ENCODE peak calls at places on chromosomes 12 and 14, in six cellular contexts. One of them, this sample, is unnamed.
A peak's percentile ranks its signal among the peaks of the same experiment; 100 is the strongest.

GRCh38 chr12:55931317-55931779 is 386 bp downstream of the DGKA start:
- DNase-seq in MCF 10A: peak; percentile 49
- DNase-seq in left colon: peak; percentile 42
- DNase-seq in COR-L47: no peak
- DNase-seq in NCI-H2081: no peak
- DNase-seq in amygdala: peak; percentile 51
- DNase-seq in this sample: no peak

GRCh38 chr14:61569308-61569707 is 126.0 kb upstream of the HIF1A start:
- DNase-seq in left colon: no peak
- DNase-seq in COR-L47: no peak
- DNase-seq in MCF 10A: no peak
- DNase-seq in amygdala: no peak
- DNase-seq in NCI-H2081: no peak
- DNase-seq in this sample: no peak

GRCh38 chr12:20210795-20211194 is 157.5 kb upstream of the PDE3A start:
- DNase-seq in NCI-H2081: no peak
- DNase-seq in amygdala: no peak
- DNase-seq in left colon: no peak
- DNase-seq in MCF 10A: no peak
- DNase-seq in COR-L47: no peak
- DNase-seq in this sample: no peak

GRCh38 chr12:49983892-49984291 is 11.1 kb downstream of the AQP6 start:
- DNase-seq in amygdala: no peak
- DNase-seq in COR-L47: peak; percentile 33
- DNase-seq in NCI-H2081: peak; percentile 80
- DNase-seq in left colon: no peak
- DNase-seq in MCF 10A: peak; percentile 45
- DNase-seq in this sample: no peak

GRCh38 chr14:88380405-88380804 is 5.1 kb upstream of the SPATA7 start:
- DNase-seq in MCF 10A: peak; percentile 8
- DNase-seq in left colon: no peak
- DNase-seq in COR-L47: peak; percentile 6
- DNase-seq in NCI-H2081: no peak
- DNase-seq in amygdala: no peak
- DNase-seq in this sample: no peak

GRCh38 chr12:1630827-1631591 is 2.0 kb downstream of the WNT5B start:
- DNase-seq in amygdala: no peak
- DNase-seq in NCI-H2081: no peak
- DNase-seq in left colon: no peak
- DNase-seq in MCF 10A: no peak
- DNase-seq in COR-L47: no peak
- DNase-seq in this sample: no peak

GRCh38 chr12:94575024-94575423 is 75.3 kb downstream of the TMCC3 start:
- DNase-seq in left colon: no peak
- DNase-seq in amygdala: no peak
- DNase-seq in NCI-H2081: no peak
- DNase-seq in COR-L47: no peak
- DNase-seq in MCF 10A: no peak
- DNase-seq in this sample: no peak

GRCh38 chr12:3544296-3544965 is 53.4 kb downstream of the PRMT8 start:
- DNase-seq in MCF 10A: no peak
- DNase-seq in amygdala: no peak
- DNase-seq in left colon: no peak
- DNase-seq in COR-L47: no peak
- DNase-seq in NCI-H2081: no peak
- DNase-seq in this sample: no peak

GRCh38 chr12:58387199-58387598 is 445.8 kb downstream of the ATP23 start:
- DNase-seq in NCI-H2081: no peak
- DNase-seq in left colon: no peak
- DNase-seq in MCF 10A: no peak
- DNase-seq in amygdala: no peak
- DNase-seq in COR-L47: no peak
- DNase-seq in this sample: no peak

GRCh38 chr12:3032770-3033537 is 44.2 kb upstream of the TSPAN9 start:
- DNase-seq in MCF 10A: no peak
- DNase-seq in NCI-H2081: no peak
- DNase-seq in COR-L47: no peak
- DNase-seq in left colon: no peak
- DNase-seq in amygdala: no peak
- DNase-seq in this sample: no peak

GRCh38 chr12:127655691-127656090 is 611.3 kb upstream of the TMEM132C start:
- DNase-seq in amygdala: no peak
- DNase-seq in COR-L47: no peak
- DNase-seq in NCI-H2081: no peak
- DNase-seq in left colon: no peak
- DNase-seq in MCF 10A: no peak
- DNase-seq in this sample: no peak

GRCh38 chr12:114430306-114430705 is 24.4 kb upstream of the TBX5 start:
- DNase-seq in left colon: no peak
- DNase-seq in amygdala: no peak
- DNase-seq in COR-L47: no peak
- DNase-seq in MCF 10A: peak; percentile 38
- DNase-seq in NCI-H2081: no peak
- DNase-seq in this sample: no peak

GRCh38 chr14:66315548-66315947 is 170.6 kb upstream of the CCDC196 start:
- DNase-seq in MCF 10A: no peak
- DNase-seq in amygdala: no peak
- DNase-seq in left colon: no peak
- DNase-seq in COR-L47: no peak
- DNase-seq in NCI-H2081: no peak
- DNase-seq in this sample: no peak

GRCh38 chr14:53152627-53152908 is 555 bp downstream of the DDHD1 start:
- DNase-seq in left colon: no peak
- DNase-seq in NCI-H2081: no peak
- DNase-seq in COR-L47: no peak
- DNase-seq in MCF 10A: peak; percentile 40
- DNase-seq in amygdala: peak; percentile 60
- DNase-seq in this sample: no peak

This sample was measured in mesothelial cell of epicardium.